ENCODE peak calls at places on chromosomes 11 and 22, in seven cellular contexts. A is H9, Z is IMR-90, I is neuronal stem cell, G is H1, E is mesenchymal stem cell, W is mesendoderm. S is an unnamed sample.

GRCh38 chr11:97751405-97751804 is 1269.3 kb upstream of the CNTN5 start:
- DNase-seq in A (no peak), Z (no peak), I (no peak), W (no peak), E (no peak), G (no peak), S (no peak)

GRCh38 chr11:33616552-33616951 is 84.1 kb downstream of the C11orf91 start:
- DNase-seq in I (no peak), A (no peak), Z (peak; percentile 69), E (no peak), G (no peak), W (no peak), S (no peak)

GRCh38 chr11:60078742-60079141 is 9.7 kb upstream of the MS4A2 start:
- DNase-seq in W (no peak), I (no peak), E (no peak), Z (no peak), A (no peak), G (no peak), S (no peak)

GRCh38 chr11:123434262-123434661 is 4.2 kb downstream of the GRAMD1B start:
- DNase-seq in Z (peak; percentile 22), E (no peak), G (no peak), I (no peak), W (peak; percentile 88), A (peak; percentile 65), S (peak; percentile 43)

GRCh38 chr11:11239959-11240358 is 113.1 kb downstream of the CSNK2A3 start:
- DNase-seq in A (no peak), W (no peak), G (no peak), I (no peak), Z (no peak), E (no peak), S (no peak)

GRCh38 chr11:130055637-130056036 is 14.1 kb upstream of the APLP2 start:
- DNase-seq in E (no peak), W (no peak), I (no peak), G (no peak), Z (no peak), A (no peak), S (peak; percentile 45)

GRCh38 chr11:116787436-116787785 is 412 bp downstream of the ZPR1 start:
- DNase-seq in A (no peak), I (no peak), G (no peak), E (peak; percentile 20), Z (peak; percentile 10), W (no peak), S (no peak)

GRCh38 chr22:44814266-44815098 is 62.1 kb downstream of the ARHGAP8 start:
- DNase-seq in Z (no peak), A (no peak), G (no peak), W (no peak), E (no peak), I (no peak), S (no peak)

GRCh38 chr11:90250970-90251369 is 28.1 kb upstream of the CHORDC1 start:
- DNase-seq in Z (no peak), I (no peak), A (no peak), W (no peak), E (no peak), G (no peak), S (no peak)

GRCh38 chr11:134394311-134394710 is 17.7 kb downstream of the B3GAT1 start:
- DNase-seq in W (no peak), Z (no peak), A (no peak), E (no peak), I (no peak), G (no peak), S (no peak)

GRCh38 chr11:75223954-75224643 is 16.5 kb upstream of the TPBGL start:
- DNase-seq in E (no peak), W (peak; percentile 72), Z (no peak), A (peak; percentile 44), I (no peak), G (no peak), S (no peak)

GRCh38 chr11:130726234-130726559 is 190.1 kb downstream of the SNX19 start:
- DNase-seq in A (no peak), Z (peak; percentile 65), G (no peak), W (no peak), I (no peak), E (peak; percentile 55), S (no peak)

GRCh38 chr11:120180571-120181445 is 30.0 kb upstream of the OAF start:
- DNase-seq in G (peak; percentile 49), E (peak; percentile 56), W (peak; percentile 77), I (peak; percentile 65), Z (peak; percentile 90), A (peak; percentile 78), S (no peak)

GRCh38 chr11:27972432-27973170 is 135.4 kb downstream of the KIF18A start:
- DNase-seq in W (no peak), E (peak; percentile 88), Z (no peak), A (no peak), I (no peak), G (no peak), S (peak; percentile 2)

GRCh38 chr11:62727833-62728721 is at the start of gene TTC9C:
- DNase-seq in W (peak; percentile 99), Z (peak; percentile 97), G (peak; percentile 74), I (peak; percentile 98), E (peak; percentile 99), A (peak; percentile 93), S (peak; percentile 99)

GRCh38 chr11:72589802-72590761 is 84.1 kb downstream of the PDE2A start:
- DNase-seq in G (no peak), Z (no peak), E (peak; percentile 35), A (peak; percentile 90), W (peak; percentile 88), I (peak; percentile 63), S (no peak)

GRCh38 chr11:858993-859339 is 16.3 kb downstream of the TSPAN4 start:
- DNase-seq in G (no peak), W (no peak), I (no peak), E (no peak), Z (no peak), A (no peak), S (no peak)

GRCh38 chr11:71334191-71334590 is 81.8 kb upstream of the SHANK2 start:
- DNase-seq in Z (no peak), G (no peak), I (no peak), A (peak; percentile 8), E (no peak), W (no peak), S (no peak)

GRCh38 chr11:117483372-117483771 is 155.7 kb downstream of the CEP164 start:
- DNase-seq in A (no peak), Z (no peak), G (no peak), W (no peak), E (no peak), I (no peak), S (no peak)

GRCh38 chr22:47607486-47607885 is 845.0 kb downstream of the TBC1D22A start:
- DNase-seq in A (no peak), W (no peak), E (no peak), Z (no peak), G (no peak), I (no peak), S (no peak)

GRCh38 chr22:40953446-40953845 is 2.3 kb downstream of the RBX1 start:
- DNase-seq in G (no peak), I (no peak), A (no peak), W (peak; percentile 61), Z (no peak), E (peak; percentile 24), S (no peak)

GRCh38 chr11:86262387-86262786 is 17.8 kb downstream of the EED start:
- DNase-seq in Z (no peak), W (no peak), G (no peak), A (no peak), E (no peak), I (no peak), S (peak; percentile 16)

DNA sequence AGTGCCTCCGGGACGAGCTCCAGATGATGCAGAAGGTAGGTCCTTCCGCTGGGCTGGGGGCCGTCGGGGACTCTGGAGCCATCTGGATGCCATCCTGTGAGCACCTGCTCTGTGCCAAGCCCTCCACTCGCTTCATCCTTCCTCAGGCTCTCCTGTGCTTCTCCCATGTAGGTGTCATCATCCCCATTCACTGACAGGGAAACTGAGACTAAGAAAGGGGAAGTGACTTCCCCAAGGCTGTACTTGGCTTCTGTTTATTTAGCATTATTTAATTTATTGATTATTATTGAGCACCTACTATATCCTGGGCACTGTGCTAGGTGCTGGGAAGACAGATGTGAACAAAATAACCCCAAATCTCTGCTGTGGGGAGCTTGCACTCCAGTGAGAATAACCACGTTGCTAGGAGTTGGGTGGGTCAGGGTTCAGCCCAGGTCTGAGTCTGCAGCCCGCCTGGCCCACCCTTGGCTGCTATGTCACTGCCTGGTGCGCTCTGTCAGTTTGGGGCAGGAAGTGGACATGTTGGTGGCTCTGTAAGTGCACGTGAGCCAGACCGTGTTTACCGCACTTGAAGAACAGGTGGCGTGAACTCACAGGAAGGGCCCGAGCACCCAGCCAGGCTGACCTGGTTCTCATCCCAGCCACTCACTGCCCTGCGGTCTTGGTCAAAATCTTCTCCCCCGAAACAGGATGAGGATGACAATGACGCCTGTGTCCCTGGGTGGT is 35.9 kb upstream of the GCAT start:
- DNase-seq in I (no peak), W (no peak), E (no peak), Z (no peak), A (no peak), G (no peak), S (no peak)
- H2AK5ac ChIP-seq in I (no peak overlapping the region), W (no peak overlapping the region), E (no peak overlapping the region), Z (no peak overlapping the region), A (no peak overlapping the region), G (no peak overlapping the region), S (no peak overlapping the region)

DNA sequence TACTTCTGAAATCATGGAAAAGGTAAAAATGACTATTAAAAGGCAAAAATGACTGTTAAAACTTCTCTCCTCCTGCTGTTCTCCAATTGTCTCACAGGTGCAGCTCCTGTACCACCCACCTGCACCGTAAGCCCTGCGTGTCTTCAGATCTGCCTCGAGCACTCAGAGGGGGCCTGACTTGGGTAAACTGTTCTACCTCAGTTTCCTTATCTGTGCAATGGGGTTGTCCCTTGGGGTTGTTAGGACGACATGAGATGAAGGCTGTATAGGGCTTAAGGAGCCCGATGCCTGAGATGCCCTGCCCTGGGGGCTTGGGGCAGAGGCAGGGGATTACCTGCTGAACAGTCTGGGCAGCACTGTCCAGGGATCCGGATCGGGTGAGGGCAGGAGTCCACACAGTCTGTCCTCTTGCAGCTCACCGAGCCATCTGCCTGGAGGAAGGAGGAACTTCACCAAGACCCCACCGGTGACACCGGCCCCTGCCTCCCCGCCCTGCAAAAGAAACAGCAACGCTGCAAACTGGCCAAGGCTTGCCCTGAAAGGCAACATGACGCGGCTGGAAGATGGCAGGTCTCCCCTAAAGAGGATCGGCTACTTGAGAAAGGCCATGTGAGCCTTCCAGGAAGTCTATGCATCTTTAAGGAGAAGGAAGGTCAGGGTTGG is 26.4 kb downstream of the VWCE start:
- DNase-seq in Z (no peak), W (no peak), E (no peak), A (no peak), G (no peak), I (no peak), S (no peak)
- H2BK5ac ChIP-seq in Z (no peak overlapping the region), W (no peak overlapping the region), E (no peak overlapping the region), A (no peak overlapping the region), G (no peak overlapping the region), I (no peak overlapping the region), S (no peak overlapping the region)

DNA sequence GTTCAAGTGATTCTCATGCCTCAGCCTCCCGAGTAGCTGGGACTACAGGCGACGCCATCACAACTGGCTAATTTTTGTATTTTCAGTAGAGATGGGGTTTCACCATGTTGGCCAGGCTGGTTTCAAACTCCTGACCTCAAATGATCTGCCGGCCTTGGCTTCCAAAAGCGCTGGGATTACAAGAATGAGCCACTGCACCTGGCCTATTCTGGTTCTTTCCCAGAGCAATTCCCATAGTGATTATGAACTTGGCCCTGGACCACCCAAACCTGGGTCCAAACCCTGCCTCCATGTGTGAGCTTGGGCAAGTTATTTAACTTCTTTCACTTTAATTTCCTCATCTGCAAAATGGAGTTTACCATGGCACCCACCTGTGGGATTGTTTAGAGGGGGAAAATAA is 61.5 kb upstream of the HEPHL1 start:
- DNase-seq in Z (no peak), A (no peak), G (no peak), I (no peak), E (no peak), W (no peak), S (no peak)
- H2AK5ac ChIP-seq in Z (no peak overlapping the region), A (no peak overlapping the region), G (no peak overlapping the region), I (no peak overlapping the region), E (no peak overlapping the region), W (no peak overlapping the region), S (no peak overlapping the region)

GRCh38 chr11:1873048-1873812 is 18.5 kb downstream of the PRR33 start:
- DNase-seq in A (no peak), G (no peak), I (no peak), E (no peak), Z (peak; percentile 24), W (peak; percentile 8), S (no peak)
- H2BK5ac ChIP-seq in A (no peak overlapping the region), G (no peak overlapping the region), I (no peak overlapping the region), E (no peak overlapping the region), Z (no peak overlapping the region), W (no peak overlapping the region), S (no peak overlapping the region)

S was measured in trophoblast cell.